ENCODE peak calls at places on chromosomes 7 and 10, in six cellular contexts. One of them, this sample, is unnamed.

GRCh38 chr7:74334026-74334425 is 44.8 kb downstream of the CLIP2 start:
- DNase-seq in K562: no peak
- DNase-seq in H1: no peak
- DNase-seq in HepG2: no peak
- DNase-seq in GM12878: no peak
- DNase-seq in SK-N-SH: peak; percentile 21
- DNase-seq in this sample: no peak

GRCh38 chr7:113094517-113095249 is 8.1 kb upstream of the GPR85 start:
- DNase-seq in SK-N-SH: no peak
- DNase-seq in GM12878: no peak
- DNase-seq in HepG2: no peak
- DNase-seq in H1: no peak
- DNase-seq in K562: no peak
- DNase-seq in this sample: no peak

GRCh38 chr7:110186334-110186733 is 904.6 kb upstream of the LRRN3 start:
- DNase-seq in HepG2: peak; percentile 49
- DNase-seq in GM12878: no peak
- DNase-seq in H1: no peak
- DNase-seq in K562: no peak
- DNase-seq in SK-N-SH: no peak
- DNase-seq in this sample: no peak

GRCh38 chr10:75956624-75957023 is 525.2 kb downstream of the LRMDA start:
- DNase-seq in SK-N-SH: no peak
- DNase-seq in GM12878: no peak
- DNase-seq in H1: no peak
- DNase-seq in HepG2: no peak
- DNase-seq in K562: no peak
- DNase-seq in this sample: peak; percentile 4

GRCh38 chr10:70513848-70514309 is 35.3 kb downstream of the PALD1 start:
- DNase-seq in SK-N-SH: no peak
- DNase-seq in H1: no peak
- DNase-seq in GM12878: peak; percentile 51
- DNase-seq in HepG2: no peak
- DNase-seq in K562: no peak
- DNase-seq in this sample: no peak

GRCh38 chr7:83410989-83411591 is 237.8 kb downstream of the SEMA3E start:
- DNase-seq in H1: no peak
- DNase-seq in GM12878: no peak
- DNase-seq in K562: peak; percentile 16
- DNase-seq in HepG2: peak; percentile 28
- DNase-seq in SK-N-SH: peak; percentile 38
- DNase-seq in this sample: peak; percentile 36

GRCh38 chr7:153190452-153190851 is 430.9 kb downstream of the ACTR3B start:
- DNase-seq in H1: peak; percentile 15
- DNase-seq in K562: peak; percentile 83
- DNase-seq in SK-N-SH: peak; percentile 58
- DNase-seq in GM12878: no peak
- DNase-seq in HepG2: no peak
- DNase-seq in this sample: peak; percentile 23

GRCh38 chr7:1668486-1668931 is 1.6 kb upstream of the ELFN1 start:
- DNase-seq in GM12878: no peak
- DNase-seq in K562: no peak
- DNase-seq in HepG2: no peak
- DNase-seq in SK-N-SH: peak; percentile 58
- DNase-seq in H1: no peak
- DNase-seq in this sample: no peak

GRCh38 chr10:91598211-91598981 is 34.5 kb downstream of the PPP1R3C start:
- DNase-seq in K562: no peak
- DNase-seq in HepG2: no peak
- DNase-seq in H1: no peak
- DNase-seq in GM12878: no peak
- DNase-seq in SK-N-SH: no peak
- DNase-seq in this sample: peak; percentile 32

GRCh38 chr10:86646532-86646931 is 7.8 kb upstream of the OPN4 start:
- DNase-seq in HepG2: no peak
- DNase-seq in K562: no peak
- DNase-seq in H1: no peak
- DNase-seq in GM12878: no peak
- DNase-seq in SK-N-SH: peak; percentile 17
- DNase-seq in this sample: no peak

GRCh38 chr7:152911904-152912303 is 152.4 kb downstream of the ACTR3B start:
- DNase-seq in HepG2: no peak
- DNase-seq in GM12878: no peak
- DNase-seq in K562: no peak
- DNase-seq in SK-N-SH: no peak
- DNase-seq in H1: no peak
- DNase-seq in this sample: no peak

GRCh38 chr7:13414661-13415105 is 574.8 kb downstream of the ETV1 start:
- DNase-seq in SK-N-SH: no peak
- DNase-seq in GM12878: no peak
- DNase-seq in K562: no peak
- DNase-seq in HepG2: no peak
- DNase-seq in H1: no peak
- DNase-seq in this sample: no peak

DNA sequence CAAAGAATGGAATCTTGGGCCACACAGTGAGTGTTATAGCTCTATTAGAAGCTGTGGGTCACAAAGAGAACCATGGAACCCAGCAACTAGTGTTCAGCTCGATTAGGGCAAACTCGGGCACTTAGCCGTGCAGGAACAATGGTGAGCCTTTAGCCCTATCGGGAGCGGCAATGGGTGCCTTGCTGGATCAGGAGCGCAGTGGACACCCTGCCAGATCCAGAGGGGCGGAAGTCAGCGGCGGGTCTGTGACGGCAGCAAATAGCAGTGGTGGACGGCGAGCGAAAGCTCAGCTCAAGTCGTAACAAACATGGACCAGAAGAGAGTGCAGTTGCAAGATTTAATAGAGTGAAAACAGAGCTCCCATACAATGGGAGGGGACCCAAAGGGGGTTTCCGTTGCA is 43.9 kb upstream of the NRG3 start:
- DNase-seq in H1: no peak
- DNase-seq in GM12878: no peak
- DNase-seq in HepG2: no peak
- DNase-seq in K562: no peak
- DNase-seq in SK-N-SH: no peak
- DNase-seq in this sample: no peak
- TF ChIP-seq JUND in H1: no peak
- TF ChIP-seq JUND in GM12878: no peak
- TF ChIP-seq JUND in HepG2: no peak
- TF ChIP-seq JUND in K562: no peak
- TF ChIP-seq JUND in SK-N-SH: no peak
- TF ChIP-seq JUND in this sample: no peak

GRCh38 chr7:17185690-17186070 is 112.8 kb upstream of the AHR start:
- DNase-seq in H1: no peak
- DNase-seq in GM12878: peak; percentile 59
- DNase-seq in SK-N-SH: no peak
- DNase-seq in K562: no peak
- DNase-seq in HepG2: no peak
- DNase-seq in this sample: no peak
- H2AFZ ChIP-seq in H1: no peak overlapping the region
- H2AFZ ChIP-seq in GM12878: peak overlapping the region; percentile 49
- H2AFZ ChIP-seq in SK-N-SH: no peak overlapping the region
- H2AFZ ChIP-seq in K562: no peak overlapping the region
- H2AFZ ChIP-seq in HepG2: no peak overlapping the region
- H2AFZ ChIP-seq in this sample: peak overlapping the region; percentile 36

GRCh38 chr10:30580241-30580640 is 49.3 kb downstream of the LYZL2 start:
- DNase-seq in SK-N-SH: no peak
- DNase-seq in GM12878: no peak
- DNase-seq in K562: no peak
- DNase-seq in H1: no peak
- DNase-seq in HepG2: no peak
- DNase-seq in this sample: no peak

GRCh38 chr10:30586828-30587227 is 42.7 kb downstream of the LYZL2 start:
- DNase-seq in HepG2: no peak
- DNase-seq in H1: no peak
- DNase-seq in SK-N-SH: no peak
- DNase-seq in K562: no peak
- DNase-seq in GM12878: no peak
- DNase-seq in this sample: no peak

GRCh38 chr10:30579554-30579953 is 50.0 kb downstream of the LYZL2 start:
- DNase-seq in SK-N-SH: no peak
- DNase-seq in HepG2: no peak
- DNase-seq in GM12878: no peak
- DNase-seq in H1: no peak
- DNase-seq in K562: no peak
- DNase-seq in this sample: no peak

GRCh38 chr10:30583778-30584415 is 45.7 kb downstream of the LYZL2 start:
- DNase-seq in H1: no peak
- DNase-seq in HepG2: peak; percentile 84
- DNase-seq in K562: peak; percentile 49
- DNase-seq in SK-N-SH: no peak
- DNase-seq in GM12878: peak; percentile 61
- DNase-seq in this sample: peak; percentile 57

DNA sequence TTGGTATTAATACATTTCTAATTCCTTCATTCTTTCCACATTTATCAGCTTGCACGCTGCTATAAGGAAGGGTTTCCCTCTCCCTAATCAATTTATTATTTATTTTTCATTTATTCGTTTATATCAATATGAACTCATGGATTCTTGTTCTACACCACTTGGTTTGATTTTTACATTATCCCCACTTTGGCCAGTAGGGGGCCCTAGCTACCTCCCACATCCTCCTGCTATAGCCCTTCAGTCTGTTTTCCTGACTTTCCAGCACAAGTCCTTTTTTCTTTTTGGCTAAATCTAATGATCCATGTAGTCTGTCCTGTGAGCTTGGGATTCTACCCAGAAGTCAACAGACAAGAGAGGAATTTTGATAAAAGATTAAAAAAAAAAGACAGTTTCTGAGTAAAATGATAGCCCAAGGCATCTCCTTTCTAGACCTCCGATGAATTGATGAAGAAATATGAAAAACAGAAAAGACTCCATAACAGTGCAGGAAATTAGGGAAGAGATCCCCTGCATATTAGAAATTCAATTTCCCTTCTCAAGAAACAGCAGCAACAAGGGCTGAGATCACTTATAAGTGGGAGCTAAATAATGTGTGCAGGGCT is 47.7 kb downstream of the LYZL2 start:
- DNase-seq in H1: no peak
- DNase-seq in GM12878: no peak
- DNase-seq in K562: peak; percentile 67
- DNase-seq in SK-N-SH: peak; percentile 68
- DNase-seq in HepG2: peak; percentile 51
- DNase-seq in this sample: peak; percentile 36
- TF ChIP-seq JUND in H1: no peak
- TF ChIP-seq JUND in GM12878: no peak
- TF ChIP-seq JUND in K562: no peak
- TF ChIP-seq JUND in SK-N-SH: no peak
- TF ChIP-seq JUND in HepG2: no peak
- TF ChIP-seq JUND in this sample: no peak

DNA sequence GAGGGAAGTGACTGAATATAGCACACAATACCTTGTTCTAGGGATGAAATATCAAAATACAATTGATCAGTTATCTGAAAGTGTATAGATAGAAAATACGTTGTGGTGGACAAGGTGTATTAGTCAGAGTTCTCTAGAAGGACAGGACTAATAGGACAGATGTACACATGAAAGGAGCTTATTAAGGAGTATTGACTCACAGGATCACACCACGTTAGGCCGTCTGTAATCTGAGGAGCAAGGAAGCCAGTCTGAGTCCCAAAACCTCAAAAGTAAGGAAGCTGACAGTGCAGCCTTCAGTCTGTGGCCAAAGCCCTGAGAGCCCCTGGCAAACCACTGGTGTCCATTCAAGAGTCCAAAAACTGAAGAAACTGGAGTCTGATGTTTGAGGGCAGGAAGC is 406.1 kb downstream of the MDFIC start:
- DNase-seq in H1: no peak
- DNase-seq in SK-N-SH: no peak
- DNase-seq in HepG2: no peak
- DNase-seq in K562: no peak
- DNase-seq in GM12878: no peak
- DNase-seq in this sample: no peak
- H2AFZ ChIP-seq in H1: no peak overlapping the region
- H2AFZ ChIP-seq in SK-N-SH: no peak overlapping the region
- H2AFZ ChIP-seq in HepG2: no peak overlapping the region
- H2AFZ ChIP-seq in K562: no peak overlapping the region
- H2AFZ ChIP-seq in GM12878: no peak overlapping the region
- H2AFZ ChIP-seq in this sample: peak overlapping the region; percentile 7

GRCh38 chr7:76515999-76516443 is 5.7 kb downstream of the UPK3B start:
- DNase-seq in HepG2: peak; percentile 47
- DNase-seq in K562: peak; percentile 84
- DNase-seq in H1: no peak
- DNase-seq in GM12878: no peak
- DNase-seq in SK-N-SH: peak; percentile 85
- DNase-seq in this sample: no peak
- TF ChIP-seq JUND in HepG2: peak; percentile 49
- TF ChIP-seq JUND in K562: no peak
- TF ChIP-seq JUND in H1: no peak
- TF ChIP-seq JUND in GM12878: no peak
- TF ChIP-seq JUND in SK-N-SH: no peak
- TF ChIP-seq JUND in this sample: no peak

DNA sequence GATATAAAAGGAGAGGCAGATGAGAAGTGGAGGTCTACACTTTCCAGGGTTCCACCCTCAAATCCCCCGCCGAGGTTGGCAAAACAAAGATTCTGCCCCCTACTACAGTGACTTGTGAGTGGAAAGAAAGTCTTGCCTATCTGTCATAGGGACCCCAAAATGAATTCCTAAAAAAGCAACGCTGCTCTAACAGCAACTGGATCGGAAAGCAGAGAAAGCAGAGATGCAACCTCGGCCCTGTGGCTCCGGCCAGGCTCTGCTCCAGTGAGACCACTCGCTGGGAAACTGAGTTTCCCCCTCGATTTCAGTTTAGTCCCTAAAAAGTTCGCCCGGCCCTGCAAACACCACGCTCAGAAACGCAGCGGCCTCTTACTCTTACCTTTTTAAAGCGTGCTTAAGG is 297.9 kb upstream of the NFE2L3 start:
- DNase-seq in SK-N-SH: no peak
- DNase-seq in K562: no peak
- DNase-seq in H1: no peak
- DNase-seq in HepG2: no peak
- DNase-seq in GM12878: no peak
- DNase-seq in this sample: no peak
- H2AFZ ChIP-seq in SK-N-SH: no peak overlapping the region
- H2AFZ ChIP-seq in K562: peak overlapping the region; percentile 82
- H2AFZ ChIP-seq in H1: no peak overlapping the region
- H2AFZ ChIP-seq in HepG2: no peak overlapping the region
- H2AFZ ChIP-seq in GM12878: no peak overlapping the region
- H2AFZ ChIP-seq in this sample: peak overlapping the region; percentile 85

GRCh38 chr7:88095-88926 is 104.1 kb upstream of the FAM20C start:
- DNase-seq in GM12878: no peak
- DNase-seq in HepG2: no peak
- DNase-seq in H1: no peak
- DNase-seq in SK-N-SH: no peak
- DNase-seq in K562: no peak
- DNase-seq in this sample: no peak
- TF ChIP-seq JUND in GM12878: no peak
- TF ChIP-seq JUND in HepG2: no peak
- TF ChIP-seq JUND in H1: no peak
- TF ChIP-seq JUND in SK-N-SH: no peak
- TF ChIP-seq JUND in K562: no peak
- TF ChIP-seq JUND in this sample: no peak